ENCODE peak calls at places on chromosomes 7 and 10, in nine cellular contexts. B is colonic mucosa, T is transverse colon, G is psoas muscle, L is D721Med, X is GM13976, D is K562, C is H9, S is tibial artery. V is an unnamed sample.

GRCh38 chr7:100897111-100897608 is 1.5 kb upstream of the ACHE start:
- DNase-seq in B (peak; percentile 81), T (peak; percentile 76), G (peak; percentile 77), L (no peak), X (peak; percentile 78), D (peak; percentile 77), C (peak; percentile 64), S (no peak), V (peak; percentile 49)

GRCh38 chr10:109968954-109969644 is 38.7 kb upstream of the ADD3 start:
- DNase-seq in B (peak; percentile 75), T (peak; percentile 42), G (no peak), L (no peak), X (no peak), D (no peak), C (no peak), S (no peak), V (no peak)

GRCh38 chr7:116438274-116438673 is 61.3 kb upstream of the CAV2 start:
- DNase-seq in B (peak; percentile 57), T (peak; percentile 34), G (no peak), L (no peak), X (no peak), D (peak; percentile 20), C (no peak), S (no peak), V (no peak)

GRCh38 chr7:23332881-23333612 is 33.9 kb downstream of the MALSU1 start:
- DNase-seq in B (no peak), T (no peak), G (no peak), L (no peak), X (no peak), D (no peak), C (no peak), S (no peak), V (no peak)

GRCh38 chr7:100008525-100008924 is 6.9 kb upstream of the ZKSCAN1 start:
- DNase-seq in B (peak; percentile 80), T (peak; percentile 71), G (no peak), L (no peak), X (no peak), D (no peak), C (no peak), S (no peak), V (peak; percentile 23)

GRCh38 chr7:1855396-1856160 is 185.5 kb downstream of the ELFN1 start:
- DNase-seq in B (no peak), T (peak; percentile 3), G (peak; percentile 36), L (no peak), X (no peak), D (no peak), C (no peak), S (peak; percentile 53), V (no peak)

GRCh38 chr10:92972066-92972870 is 88.3 kb upstream of the CYP26C1 start:
- DNase-seq in B (peak; percentile 27), T (peak; percentile 10), G (no peak), L (no peak), X (no peak), D (peak; percentile 63), C (no peak), S (no peak), V (peak; percentile 69)

GRCh38 chr7:26403640-26404039 is 112.0 kb downstream of the SNX10 start:
- DNase-seq in B (no peak), T (no peak), G (no peak), L (no peak), X (no peak), D (no peak), C (no peak), S (no peak), V (no peak)

GRCh38 chr10:44966816-44967509 is 7.4 kb downstream of the RASSF4 start:
- DNase-seq in B (peak; percentile 16), T (no peak), G (no peak), L (no peak), X (no peak), D (no peak), C (peak; percentile 18), S (peak; percentile 64), V (no peak)
- TF ChIP-seq CTCF in B (peak; percentile 11), T (peak; percentile 16), G (peak; percentile 22), L (no peak), X (no peak), D (peak; percentile 39), C (peak; percentile 50), S (no peak), V (no peak)

GRCh38 chr10:65950075-65950474 is 975.8 kb upstream of the LRRTM3 start:
- DNase-seq in B (no peak), T (no peak), G (no peak), L (no peak), X (no peak), D (no peak), C (no peak), S (no peak), V (no peak)

GRCh38 chr10:65949543-65949942 is 976.3 kb upstream of the LRRTM3 start:
- DNase-seq in B (no peak), T (no peak), G (no peak), L (no peak), X (no peak), D (no peak), C (no peak), S (no peak), V (no peak)

GRCh38 chr10:65952086-65952485 is 973.8 kb upstream of the LRRTM3 start:
- DNase-seq in B (no peak), T (no peak), G (no peak), L (no peak), X (no peak), D (no peak), C (no peak), S (no peak), V (no peak)
- TF ChIP-seq CTCF in B (no peak), T (no peak), G (no peak), L (no peak), X (no peak), D (no peak), C (no peak), S (no peak), V (no peak)

GRCh38 chr10:111933937-111934336 is 249.6 kb downstream of the GPAM start:
- DNase-seq in B (no peak), T (no peak), G (no peak), L (no peak), X (no peak), D (no peak), C (no peak), S (no peak), V (no peak)
- TF ChIP-seq CTCF in B (no peak), T (no peak), G (no peak), L (no peak), X (no peak), D (no peak), C (peak; percentile 54), S (no peak), V (no peak)

DNA sequence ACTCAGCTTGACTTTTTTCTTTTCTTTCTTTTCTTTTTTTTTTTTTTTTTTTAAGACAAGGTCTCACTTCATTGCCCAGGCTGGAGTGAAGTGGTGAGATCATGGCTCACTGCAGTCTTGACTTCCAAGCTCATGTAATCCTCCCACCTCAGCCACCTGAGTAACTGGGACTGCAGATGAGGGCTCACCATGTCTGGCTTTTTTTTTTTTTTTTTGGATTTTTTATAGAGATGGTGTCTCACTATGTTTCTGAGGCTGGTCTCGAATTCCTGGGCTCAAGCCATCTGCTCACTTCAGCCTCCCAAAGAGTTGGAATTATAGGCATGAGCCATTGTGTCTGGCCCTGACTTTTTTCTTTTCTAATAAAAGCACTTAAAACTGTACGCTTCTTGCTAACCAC is 358.2 kb upstream of the IGFBP3 start:
- DNase-seq in B (no peak), T (no peak), G (no peak), L (no peak), X (no peak), D (no peak), C (no peak), S (no peak), V (no peak)
- TF ChIP-seq CTCF in B (no peak), T (no peak), G (no peak), L (no peak), X (no peak), D (no peak), C (no peak), S (no peak), V (no peak)

DNA sequence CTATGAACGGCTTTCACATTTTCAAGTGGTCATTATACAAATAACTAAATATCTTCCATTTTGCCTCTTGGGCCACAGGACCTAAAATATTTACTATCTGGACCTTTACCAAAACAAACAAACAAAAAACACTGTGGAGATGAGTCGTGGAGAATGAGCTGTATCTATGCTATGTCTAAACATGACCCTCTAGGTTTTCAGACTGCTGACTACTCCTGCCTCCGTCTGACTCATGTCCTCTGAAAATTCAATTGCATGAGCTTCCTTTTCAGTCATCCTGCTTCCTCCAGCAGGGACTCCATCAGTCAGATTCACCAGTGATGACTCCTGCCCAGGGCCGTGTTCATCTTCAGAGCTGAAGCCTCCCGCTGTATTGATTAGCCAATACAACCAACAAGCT is 96.8 kb downstream of the COL28A1 start:
- DNase-seq in B (no peak), T (no peak), G (no peak), L (no peak), X (no peak), D (no peak), C (no peak), S (no peak), V (no peak)
- TF ChIP-seq CTCF in B (no peak), T (no peak), G (no peak), L (no peak), X (no peak), D (no peak), C (no peak), S (no peak), V (no peak)

DNA sequence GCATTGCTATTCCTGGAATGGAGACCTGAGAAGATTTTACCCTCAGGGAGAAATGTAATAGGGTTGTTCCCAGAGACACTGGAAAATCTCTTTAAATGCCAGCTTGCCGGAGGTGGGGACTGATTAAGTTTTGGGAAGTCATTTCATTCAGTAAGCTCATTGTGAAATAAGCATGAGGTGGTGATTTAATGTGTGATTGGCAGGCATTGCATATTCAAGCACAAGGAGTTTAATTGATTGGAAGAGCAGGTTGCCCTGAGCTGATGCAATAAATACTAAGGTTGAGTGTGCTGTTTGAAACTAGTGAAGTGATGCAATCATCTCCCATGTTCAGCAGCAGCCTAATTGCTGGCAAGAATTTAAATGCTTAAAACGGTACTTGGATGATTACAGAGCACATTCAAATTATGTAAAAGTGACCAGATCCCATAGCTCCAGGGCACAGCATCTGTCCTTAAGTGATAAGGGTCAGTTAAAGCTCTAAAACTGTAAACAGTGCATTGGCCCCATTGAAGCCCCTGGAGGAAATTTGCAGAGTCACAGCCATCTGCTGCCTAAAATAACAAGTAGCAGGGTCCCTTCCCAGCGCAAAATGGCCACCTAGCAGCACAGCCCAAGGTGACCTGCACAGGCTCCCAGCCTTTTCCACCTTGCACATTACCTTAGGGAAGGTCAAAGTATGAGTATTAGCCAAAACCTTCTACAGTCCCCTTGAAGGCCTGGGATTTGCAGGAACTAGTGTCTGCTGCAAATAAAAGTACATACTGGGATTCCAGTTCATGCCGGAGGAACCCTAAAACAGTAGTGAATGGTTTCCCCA is 92.1 kb downstream of the CCDC71L start:
- DNase-seq in B (no peak), T (no peak), G (no peak), L (no peak), X (no peak), D (peak; percentile 95), C (peak; percentile 40), S (no peak), V (peak; percentile 54)
- TF ChIP-seq CTCF in B (no peak), T (no peak), G (no peak), L (no peak), X (no peak), D (peak; percentile 48), C (no peak), S (no peak), V (no peak)

DNA sequence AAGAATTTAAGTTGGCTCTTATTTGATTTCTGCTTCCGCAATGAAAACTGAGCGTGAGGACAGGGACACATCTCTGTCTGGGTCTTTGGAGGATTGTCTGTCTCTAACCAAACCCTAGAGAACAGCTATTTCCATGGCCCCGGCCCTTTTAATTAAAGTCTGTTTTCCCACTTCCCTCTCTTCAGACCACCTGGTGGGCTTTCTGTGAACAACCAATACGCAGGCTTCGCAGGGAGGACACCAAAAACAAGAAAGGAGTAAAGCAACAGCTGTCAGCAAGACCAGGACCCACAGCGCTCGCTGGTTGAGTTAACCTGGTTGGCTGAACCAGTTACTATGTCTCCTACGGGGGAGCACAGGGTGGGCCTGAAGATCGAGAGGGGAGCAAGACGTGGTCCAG is 217.1 kb upstream of the FRMD4A start:
- DNase-seq in B (no peak), T (no peak), G (no peak), L (no peak), X (no peak), D (peak; percentile 14), C (no peak), S (no peak), V (no peak)
- TF ChIP-seq CTCF in B (no peak), T (no peak), G (no peak), L (no peak), X (no peak), D (peak; percentile 33), C (peak; percentile 51), S (peak; percentile 7), V (peak; percentile 18)